ENCODE peak calls at places on chromosomes 1 and 21, in six cellular contexts. J, M, T, G, P and W are unnamed samples.

GRCh38 chr1:84298336-84298687 is 3.2 kb upstream of the SAMD13 start:
- DNase-seq in J (peak), M (peak), T (peak), G (no peak), P (no peak), W (peak)

GRCh38 chr1:58911841-58912553 is 128.2 kb upstream of the JUN start:
- DNase-seq in J (peak), M (no peak), T (no peak), G (no peak), P (no peak), W (no peak)

GRCh38 chr1:46010611-46011010 is 121.8 kb downstream of the PIK3R3 start:
- DNase-seq in J (no peak), M (no peak), T (no peak), G (no peak), P (no peak), W (no peak)

GRCh38 chr1:234564035-234565029 is 45.6 kb downstream of the IRF2BP2 start:
- DNase-seq in J (peak), M (no peak), T (peak), G (peak), P (no peak), W (peak)

GRCh38 chr1:119008483-119009299 is 20.5 kb upstream of the TBX15 start:
- DNase-seq in J (peak), M (peak), T (peak), G (peak), P (peak), W (peak)

GRCh38 chr21:24634749-24635148 is 972.5 kb downstream of the MRPL39 start:
- DNase-seq in J (no peak), M (no peak), T (no peak), G (no peak), P (no peak), W (no peak)

GRCh38 chr1:91567583-91567982 is 66.9 kb downstream of the CDC7 start:
- DNase-seq in J (no peak), M (no peak), T (no peak), G (no peak), P (no peak), W (no peak)

GRCh38 chr1:30744060-30744756 is 13.4 kb downstream of the LAPTM5 start:
- DNase-seq in J (no peak), M (no peak), T (no peak), G (no peak), P (no peak), W (no peak)

GRCh38 chr1:16165548-16165947 is 9.7 kb upstream of the EPHA2 start:
- DNase-seq in J (no peak), M (no peak), T (no peak), G (no peak), P (no peak), W (no peak)

GRCh38 chr1:6123083-6123482 is 57.0 kb downstream of the CHD5 start:
- DNase-seq in J (no peak), M (no peak), T (no peak), G (no peak), P (no peak), W (peak)
- TF ChIP-seq MYC in J (no peak), M (no peak), T (no peak), G (no peak), P (no peak), W (peak)

DNA sequence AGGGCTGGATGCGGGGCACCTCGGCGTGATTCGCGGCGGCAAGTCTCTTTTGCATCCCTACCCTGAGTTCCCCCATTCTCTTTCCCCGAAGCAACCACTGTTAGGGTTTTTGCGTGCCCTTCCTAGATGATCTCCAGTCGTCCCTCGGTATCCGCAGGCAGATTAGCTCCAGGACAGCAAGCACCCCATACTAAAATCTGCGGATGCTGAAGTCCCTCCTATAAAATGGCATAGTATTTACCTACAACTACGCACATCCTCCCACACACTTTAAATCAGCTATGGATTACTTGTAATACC is 22.8 kb upstream of the CFAP126 start:
- DNase-seq in J (no peak), M (peak), T (no peak), G (no peak), P (no peak), W (no peak)
- TF ChIP-seq MYC in J (no peak), M (no peak), T (no peak), G (no peak), P (no peak), W (no peak)

DNA sequence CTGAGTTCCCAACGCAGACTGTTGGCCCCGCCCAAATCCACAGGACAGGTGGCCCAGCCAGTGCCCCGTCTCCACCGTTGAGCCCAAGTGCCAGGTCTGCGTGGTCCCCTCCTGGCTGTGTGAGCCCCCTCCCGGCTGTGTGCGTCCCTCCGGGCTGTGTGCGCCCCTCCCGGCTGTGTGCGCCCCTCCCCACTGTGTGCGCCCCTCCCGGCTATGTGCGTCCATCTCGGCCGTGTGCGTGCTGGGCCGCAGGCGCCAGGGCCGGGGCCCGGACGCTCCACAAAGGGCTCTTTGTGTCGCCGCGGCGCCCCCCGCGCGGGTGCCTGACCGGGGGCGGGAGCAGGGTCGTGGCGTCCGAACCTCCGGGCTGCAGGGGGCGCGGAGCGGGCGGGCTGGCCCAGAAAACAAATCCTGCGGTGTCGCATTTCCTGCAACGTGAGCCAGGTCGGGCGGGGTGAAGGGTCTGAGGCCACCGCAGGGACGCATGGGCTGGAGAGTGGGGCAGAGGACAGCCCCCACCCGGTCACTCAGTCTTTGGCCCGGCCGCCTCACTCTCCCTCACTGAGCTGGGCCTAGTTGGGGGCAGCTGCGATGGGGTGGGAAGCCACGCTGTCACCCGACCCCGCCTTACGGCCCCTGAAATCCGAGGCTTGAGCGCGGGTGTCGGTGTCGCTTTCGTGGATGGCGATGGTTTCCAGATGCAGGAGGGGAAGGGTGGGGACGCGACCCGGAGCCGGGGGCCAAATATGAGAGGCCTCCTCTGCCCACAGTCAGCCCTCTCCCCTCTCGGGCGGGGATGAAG is 18.8 kb downstream of the TNFRSF25 start:
- DNase-seq in J (no peak), M (no peak), T (no peak), G (peak), P (no peak), W (no peak)
- TF ChIP-seq MYC in J (no peak), M (no peak), T (no peak), G (peak), P (no peak), W (no peak)

GRCh38 chr1:181251713-181252075 is 163.2 kb downstream of the IER5 start:
- DNase-seq in J (no peak), M (no peak), T (no peak), G (no peak), P (no peak), W (no peak)

GRCh38 chr1:181255270-181255929 is 166.9 kb downstream of the IER5 start:
- DNase-seq in J (peak), M (no peak), T (peak), G (no peak), P (no peak), W (no peak)

GRCh38 chr1:181250038-181250437 is 161.5 kb downstream of the IER5 start:
- DNase-seq in J (no peak), M (no peak), T (no peak), G (peak), P (no peak), W (no peak)

GRCh38 chr1:181257117-181257516 is 168.6 kb downstream of the IER5 start:
- DNase-seq in J (no peak), M (no peak), T (no peak), G (no peak), P (peak), W (no peak)

GRCh38 chr1:181251001-181251712 is 162.7 kb downstream of the IER5 start:
- DNase-seq in J (peak), M (no peak), T (peak), G (no peak), P (no peak), W (no peak)
- TF ChIP-seq MYC in J (no peak), M (no peak), T (no peak), G (no peak), P (no peak), W (no peak)

DNA sequence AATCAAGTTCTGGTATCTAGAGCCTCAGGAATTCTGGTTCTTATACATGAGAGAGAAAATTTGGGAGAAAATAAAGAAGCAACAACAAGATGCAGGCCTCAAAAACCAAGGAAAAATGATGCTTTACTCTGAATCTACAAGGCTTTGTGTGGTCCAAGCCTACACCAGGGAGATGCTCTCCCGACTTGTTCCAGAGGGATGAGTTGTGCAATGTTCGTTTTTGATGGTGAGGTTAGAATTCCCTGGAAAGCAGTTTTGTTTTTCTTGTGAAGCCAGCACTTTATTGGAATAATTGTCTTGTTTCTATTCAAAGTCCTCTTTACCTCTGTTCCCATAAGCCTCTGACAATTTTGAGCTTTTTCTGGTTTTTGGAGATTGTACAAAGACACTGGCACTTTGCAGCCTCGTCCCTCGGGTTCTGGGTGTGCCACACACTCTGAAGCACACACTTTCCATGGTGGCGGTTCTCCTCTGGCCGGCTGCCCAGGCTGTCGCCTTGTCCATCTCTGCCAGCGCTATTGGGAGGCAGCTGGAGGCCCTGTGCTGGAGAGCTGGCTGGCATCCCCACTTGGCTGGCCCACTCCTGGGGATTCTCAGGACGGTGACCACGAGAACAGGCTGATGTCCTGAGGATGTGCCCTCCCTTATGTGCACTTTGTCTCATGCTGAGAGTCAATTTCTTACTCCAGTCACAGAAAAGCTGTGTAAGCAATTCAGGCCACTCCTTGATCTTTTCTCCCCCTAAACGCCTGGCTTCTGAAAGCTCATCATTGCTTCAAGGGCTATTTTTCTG is 70.2 kb downstream of the EDEM3 start:
- DNase-seq in J (no peak), M (no peak), T (no peak), G (no peak), P (no peak), W (no peak)
- TF ChIP-seq MYC in J (no peak), M (no peak), T (no peak), G (no peak), P (no peak), W (no peak)

GRCh38 chr1:8477983-8478362 is 160.1 kb downstream of the SLC45A1 start:
- DNase-seq in J (no peak), M (no peak), T (no peak), G (no peak), P (no peak), W (no peak)

GRCh38 chr1:8478566-8478965 is 160.7 kb downstream of the SLC45A1 start:
- DNase-seq in J (no peak), M (no peak), T (no peak), G (peak), P (no peak), W (no peak)

GRCh38 chr1:8476021-8476420 is 158.1 kb downstream of the SLC45A1 start:
- DNase-seq in J (no peak), M (no peak), T (no peak), G (no peak), P (no peak), W (peak)

GRCh38 chr1:8474369-8474768 is 156.5 kb downstream of the SLC45A1 start:
- DNase-seq in J (no peak), M (no peak), T (no peak), G (no peak), P (no peak), W (no peak)

DNA sequence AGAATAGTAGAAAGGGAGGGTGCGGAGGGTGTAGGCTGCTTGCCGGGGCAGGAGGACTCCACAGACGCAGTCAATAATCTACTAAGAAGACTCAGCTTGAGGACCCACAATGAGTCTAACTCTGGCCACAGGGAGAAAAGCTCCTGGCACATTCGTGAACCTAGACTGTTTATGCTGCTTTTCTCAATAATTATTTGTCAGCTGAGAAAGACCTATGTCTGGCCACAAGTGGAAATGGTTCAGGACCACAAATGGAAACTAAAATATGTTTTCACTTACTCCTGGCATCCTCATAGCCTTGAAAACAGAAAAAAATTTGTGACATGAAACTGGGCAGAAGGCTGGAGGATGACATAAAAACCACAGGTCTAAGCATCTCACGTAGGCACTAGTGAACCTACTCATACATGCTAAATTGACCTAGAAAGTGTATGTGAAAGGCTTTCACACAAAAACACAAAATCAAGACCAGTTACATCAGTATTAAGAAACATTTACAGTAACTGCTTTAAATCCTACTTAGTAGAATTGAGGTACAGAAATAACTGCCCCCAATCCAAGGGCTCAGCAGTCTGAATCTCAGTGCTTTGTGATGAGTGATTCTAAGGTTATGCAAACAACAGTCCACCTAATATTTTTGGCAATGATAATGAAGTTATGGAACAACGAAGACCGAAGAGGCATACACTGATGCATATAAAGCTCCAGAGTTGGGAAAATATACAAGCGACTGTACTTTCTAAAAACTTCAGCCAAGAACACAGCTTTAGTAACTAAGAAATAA is 159.5 kb downstream of the SLC45A1 start:
- DNase-seq in J (no peak), M (no peak), T (no peak), G (no peak), P (peak), W (no peak)
- TF ChIP-seq MYC in J (no peak), M (no peak), T (no peak), G (no peak), P (no peak), W (no peak)

GRCh38 chr1:186780081-186780480 is 48.7 kb upstream of the PLA2G4A start:
- DNase-seq in J (no peak), M (no peak), T (no peak), G (no peak), P (no peak), W (no peak)
- TF ChIP-seq MYC in J (no peak), M (no peak), T (no peak), G (no peak), P (no peak), W (no peak)

DNA sequence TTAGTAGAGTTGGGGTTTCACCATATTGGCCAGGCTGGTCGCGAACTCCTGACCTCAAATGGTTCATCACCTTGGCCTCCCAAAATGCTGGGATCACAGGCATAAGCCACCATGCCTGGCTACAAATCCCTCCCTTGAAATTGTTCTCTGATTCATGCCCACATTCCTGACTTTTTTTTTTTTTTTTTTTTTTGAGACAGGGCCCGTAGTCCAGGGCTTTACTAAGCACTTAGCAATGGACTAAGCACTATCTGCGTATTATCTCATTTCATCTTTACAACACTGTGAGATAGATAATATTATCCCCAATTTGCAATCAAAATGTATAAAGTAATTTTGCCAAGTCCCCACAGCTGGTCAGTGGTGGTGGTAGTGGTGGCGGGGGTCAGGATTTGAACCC is 58.9 kb downstream of the VWA5B1 start:
- DNase-seq in J (no peak), M (no peak), T (no peak), G (no peak), P (no peak), W (no peak)
- TF ChIP-seq MYC in J (no peak), M (no peak), T (no peak), G (no peak), P (no peak), W (no peak)